ENCODE peak calls at places on chromosomes 1 and 21, in five cellular contexts. N is amygdala, R is occipital lobe, Z is fibroblast of pulmonary artery, E is astrocyte of the spinal cord. K is an unnamed sample.

GRCh38 chr1:92848201-92848600 is 16.4 kb downstream of the RPL5 start:
- DNase-seq in N (no peak), R (no peak), Z (no peak), E (no peak), K (no peak)

GRCh38 chr1:147631839-147632238 is 38.5 kb downstream of the ACP6 start:
- DNase-seq in N (no peak), R (no peak), Z (no peak), E (no peak), K (no peak)

GRCh38 chr1:47992720-47993119 is 4.5 kb downstream of the TRABD2B start:
- DNase-seq in N (no peak), R (no peak), Z (peak; percentile 46), E (peak; percentile 58), K (no peak)

GRCh38 chr1:118786454-118787155 is 201.5 kb downstream of the TBX15 start:
- DNase-seq in N (no peak), R (no peak), Z (no peak), E (no peak), K (no peak)

GRCh38 chr1:23083714-23084480 is 64.6 kb downstream of the KDM1A start:
- DNase-seq in N (no peak), R (no peak), Z (peak; percentile 77), E (no peak), K (no peak)

GRCh38 chr1:97396463-97396862 is 524.4 kb downstream of the DPYD start:
- DNase-seq in N (no peak), R (no peak), Z (no peak), E (peak; percentile 32), K (no peak)

GRCh38 chr1:34686531-34686930 is 68.3 kb upstream of the GJB5 start:
- DNase-seq in N (no peak), R (no peak), Z (no peak), E (no peak), K (no peak)

GRCh38 chr1:167663002-167663772 is 33.2 kb downstream of the RCSD1 start:
- DNase-seq in N (no peak), R (peak; percentile 34), Z (peak; percentile 35), E (peak; percentile 6), K (no peak)

GRCh38 chr1:100038401-100039306 is 68.9 kb downstream of the SLC35A3 start:
- DNase-seq in N (no peak), R (peak; percentile 65), Z (peak; percentile 74), E (peak; percentile 74), K (peak; percentile 28)

GRCh38 chr1:209743145-209743482 is 12.7 kb upstream of the TRAF3IP3 start:
- DNase-seq in N (no peak), R (peak; percentile 30), Z (peak; percentile 77), E (peak; percentile 96), K (no peak)

GRCh38 chr1:24441480-24441879 is 25.9 kb downstream of the NIPAL3 start:
- DNase-seq in N (no peak), R (no peak), Z (no peak), E (no peak), K (no peak)

GRCh38 chr1:59971464-59971911 is 44.9 kb upstream of the CYP2J2 start:
- DNase-seq in N (peak; percentile 38), R (peak; percentile 76), Z (peak; percentile 64), E (peak; percentile 56), K (peak; percentile 41)

GRCh38 chr1:24369199-24369598 is 44.4 kb downstream of the STPG1 start:
- DNase-seq in N (no peak), R (no peak), Z (peak; percentile 41), E (peak; percentile 31), K (no peak)

GRCh38 chr21:37748351-37748750 is 167.9 kb downstream of the KCNJ6 start:
- DNase-seq in N (no peak), R (no peak), Z (no peak), E (no peak), K (no peak)

GRCh38 chr1:201877877-201878339 is 10.8 kb upstream of the SHISA4 start:
- DNase-seq in N (peak; percentile 24), R (no peak), Z (peak; percentile 70), E (peak; percentile 64), K (no peak)

GRCh38 chr1:218705911-218706893 is 361.1 kb downstream of the TGFB2 start:
- DNase-seq in N (no peak), R (no peak), Z (peak; percentile 94), E (peak; percentile 99), K (no peak)

GRCh38 chr1:186514367-186514766 is 53.5 kb upstream of the PDC start:
- DNase-seq in N (no peak), R (no peak), Z (no peak), E (no peak), K (no peak)

GRCh38 chr1:59701376-59701775 is 113.4 kb upstream of the HOOK1 start:
- DNase-seq in N (no peak), R (no peak), Z (peak; percentile 42), E (no peak), K (no peak)

GRCh38 chr1:156528231-156528630 is 27.7 kb upstream of the MEF2D start:
- DNase-seq in N (no peak), R (no peak), Z (no peak), E (no peak), K (no peak)

GRCh38 chr1:176517484-176517883 is 54.5 kb downstream of the PAPPA2 start:
- DNase-seq in N (no peak), R (no peak), Z (no peak), E (peak; percentile 2), K (no peak)

GRCh38 chr1:63327417-63328139 is 5.2 kb downstream of the FOXD3 start:
- DNase-seq in N (no peak), R (no peak), Z (peak; percentile 74), E (peak; percentile 43), K (no peak)

GRCh38 chr1:93814059-93814794 is 64.8 kb downstream of the DNTTIP2 start:
- DNase-seq in N (peak; percentile 22), R (peak; percentile 43), Z (peak; percentile 92), E (peak; percentile 85), K (peak; percentile 22)

GRCh38 chr1:95023399-95024050 is 49.2 kb downstream of the ALG14 start:
- DNase-seq in N (no peak), R (no peak), Z (peak; percentile 88), E (peak; percentile 94), K (no peak)

GRCh38 chr1:14320518-14320917 is 278.0 kb upstream of the KAZN start:
- DNase-seq in N (no peak), R (no peak), Z (no peak), E (peak; percentile 96), K (no peak)

GRCh38 chr1:30024411-30025195 is 698.8 kb downstream of the MATN1 start:
- DNase-seq in N (no peak), R (no peak), Z (no peak), E (no peak), K (no peak)

GRCh38 chr1:183716286-183716685 is 63.2 kb upstream of the APOBEC4 start:
- DNase-seq in N (no peak), R (no peak), Z (no peak), E (no peak), K (no peak)

GRCh38 chr1:16207318-16208269 is 4.9 kb downstream of the ARHGEF19 start:
- DNase-seq in N (no peak), R (no peak), Z (no peak), E (no peak), K (no peak)

GRCh38 chr1:225825078-225825477 is 15.2 kb downstream of the EPHX1 start:
- DNase-seq in N (no peak), R (no peak), Z (no peak), E (no peak), K (no peak)

K was measured in GM12891.